ENCODE peak calls at places on chromosomes 2 and 18, in five cellular contexts. O is HCEC 1CT; V is Caki2; C is CD8-positive, alpha-beta T cell; W is germinal center. J is an unnamed sample.

GRCh38 chr2:34353498-34354113 is 754.5 kb upstream of the FAM98A start:
- DNase-seq in V (no peak), W (no peak), O (no peak), C (no peak), J (no peak)

GRCh38 chr2:236026839-236027238 is 141.3 kb downstream of the GBX2 start:
- DNase-seq in C (no peak), V (no peak), W (no peak), O (no peak), J (no peak)

GRCh38 chr2:80256396-80257167 is 48.0 kb downstream of the LRRTM1 start:
- DNase-seq in C (no peak), O (no peak), V (peak), W (no peak), J (no peak)

GRCh38 chr2:119475225-119475856 is 43.7 kb downstream of the TMEM37 start:
- DNase-seq in C (no peak), W (no peak), O (no peak), V (no peak), J (no peak)

GRCh38 chr2:217653240-217653639 is 349.6 kb downstream of the TNS1 start:
- DNase-seq in C (no peak), V (peak), O (peak), W (no peak), J (peak)

GRCh38 chr2:119473621-119474370 is 42.1 kb downstream of the TMEM37 start:
- DNase-seq in V (no peak), W (no peak), C (no peak), O (no peak), J (no peak)

GRCh38 chr2:47119001-47119400 is 36.1 kb downstream of the STPG4 start:
- DNase-seq in V (no peak), O (peak), C (no peak), W (no peak), J (no peak)

GRCh38 chr2:190277234-190278112 is 42.2 kb downstream of the HIBCH start:
- DNase-seq in O (peak), C (no peak), W (peak), V (peak), J (no peak)

GRCh38 chr2:236742936-236743622 is 173.5 kb downstream of the ACKR3 start:
- DNase-seq in V (no peak), C (no peak), W (no peak), O (no peak), J (no peak)

GRCh38 chr2:2743164-2743571 is 412.1 kb upstream of the MYT1L start:
- DNase-seq in V (no peak), C (no peak), W (no peak), O (no peak), J (peak)

GRCh38 chr2:127567351-127567854 is 31.9 kb downstream of the MYO7B start:
- DNase-seq in C (no peak), W (no peak), O (no peak), V (no peak), J (no peak)

GRCh38 chr2:39728941-39729351 is 50.1 kb downstream of the THUMPD2 start:
- DNase-seq in O (peak), C (no peak), V (no peak), W (peak), J (no peak)

GRCh38 chr2:64463784-64464183 is 9.8 kb downstream of the LGALSL start:
- DNase-seq in W (no peak), C (no peak), V (no peak), O (peak), J (no peak)

GRCh38 chr2:128543646-128544045 is 225.0 kb upstream of the HS6ST1 start:
- DNase-seq in W (no peak), O (no peak), C (no peak), V (no peak), J (no peak)

GRCh38 chr18:33076601-33077000 is 303.8 kb upstream of the KLHL14 start:
- DNase-seq in O (no peak), W (no peak), C (no peak), V (no peak), J (no peak)